ENCODE peak calls at places on chromosomes 13 and 19, in ten cellular contexts. One of them, this sample, is unnamed.

GRCh38 chr13:61086052-61086451 is 329.6 kb downstream of the PCDH20 start:
- DNase-seq in suprapubic skin: no peak
- DNase-seq in endothelial cell of umbilical vein: no peak
- DNase-seq in lower leg skin: no peak
- DNase-seq in upper lobe of left lung: no peak
- DNase-seq in HCT116: no peak
- DNase-seq in Peyer's patch: no peak
- DNase-seq in A549: no peak
- DNase-seq in transverse colon: no peak
- DNase-seq in breast epithelium: no peak
- DNase-seq in this sample: no peak

GRCh38 chr19:35120492-35120891 is 4.9 kb downstream of the FXYD3 start:
- DNase-seq in endothelial cell of umbilical vein: no peak
- DNase-seq in A549: peak; percentile 57
- DNase-seq in HCT116: no peak
- DNase-seq in transverse colon: no peak
- DNase-seq in upper lobe of left lung: no peak
- DNase-seq in lower leg skin: no peak
- DNase-seq in Peyer's patch: peak; percentile 70
- DNase-seq in suprapubic skin: no peak
- DNase-seq in breast epithelium: no peak
- DNase-seq in this sample: peak; percentile 55

GRCh38 chr13:98802548-98802947 is 50.1 kb upstream of the SLC15A1 start:
- DNase-seq in transverse colon: no peak
- DNase-seq in endothelial cell of umbilical vein: no peak
- DNase-seq in A549: no peak
- DNase-seq in HCT116: no peak
- DNase-seq in breast epithelium: no peak
- DNase-seq in lower leg skin: no peak
- DNase-seq in suprapubic skin: no peak
- DNase-seq in upper lobe of left lung: no peak
- DNase-seq in Peyer's patch: peak; percentile 66
- DNase-seq in this sample: no peak

GRCh38 chr19:3073931-3074595 is 11.8 kb upstream of the TLE5 start:
- DNase-seq in transverse colon: peak; percentile 28
- DNase-seq in breast epithelium: no peak
- DNase-seq in upper lobe of left lung: no peak
- DNase-seq in HCT116: no peak
- DNase-seq in suprapubic skin: no peak
- DNase-seq in Peyer's patch: peak; percentile 57
- DNase-seq in lower leg skin: no peak
- DNase-seq in endothelial cell of umbilical vein: no peak
- DNase-seq in A549: no peak
- DNase-seq in this sample: no peak

GRCh38 chr13:51793570-51794273 is 10.2 kb downstream of the DHRS12 start:
- DNase-seq in lower leg skin: no peak
- DNase-seq in breast epithelium: no peak
- DNase-seq in transverse colon: no peak
- DNase-seq in suprapubic skin: peak; percentile 43
- DNase-seq in A549: peak; percentile 53
- DNase-seq in upper lobe of left lung: no peak
- DNase-seq in HCT116: peak; percentile 55
- DNase-seq in Peyer's patch: peak; percentile 77
- DNase-seq in endothelial cell of umbilical vein: peak; percentile 66
- DNase-seq in this sample: peak; percentile 21

GRCh38 chr13:24493356-24493755 is 19.2 kb downstream of the PARP4 start:
- DNase-seq in breast epithelium: no peak
- DNase-seq in HCT116: no peak
- DNase-seq in lower leg skin: no peak
- DNase-seq in upper lobe of left lung: no peak
- DNase-seq in suprapubic skin: no peak
- DNase-seq in transverse colon: no peak
- DNase-seq in Peyer's patch: no peak
- DNase-seq in A549: no peak
- DNase-seq in endothelial cell of umbilical vein: no peak
- DNase-seq in this sample: no peak

GRCh38 chr19:49316284-49316683 is 8.7 kb downstream of the SLC6A16 start:
- DNase-seq in breast epithelium: no peak
- DNase-seq in HCT116: no peak
- DNase-seq in transverse colon: no peak
- DNase-seq in endothelial cell of umbilical vein: no peak
- DNase-seq in upper lobe of left lung: no peak
- DNase-seq in suprapubic skin: no peak
- DNase-seq in lower leg skin: no peak
- DNase-seq in A549: no peak
- DNase-seq in Peyer's patch: no peak
- DNase-seq in this sample: no peak

GRCh38 chr13:109671919-109672318 is 114.5 kb downstream of the IRS2 start:
- DNase-seq in transverse colon: no peak
- DNase-seq in HCT116: no peak
- DNase-seq in A549: no peak
- DNase-seq in breast epithelium: no peak
- DNase-seq in Peyer's patch: no peak
- DNase-seq in lower leg skin: no peak
- DNase-seq in suprapubic skin: no peak
- DNase-seq in endothelial cell of umbilical vein: no peak
- DNase-seq in upper lobe of left lung: no peak
- DNase-seq in this sample: no peak

GRCh38 chr19:45506991-45507863 is at the start of gene VASP:
- DNase-seq in suprapubic skin: peak; percentile 93
- DNase-seq in breast epithelium: peak; percentile 87
- DNase-seq in transverse colon: peak; percentile 96
- DNase-seq in upper lobe of left lung: peak; percentile 95
- DNase-seq in endothelial cell of umbilical vein: peak; percentile 78
- DNase-seq in lower leg skin: peak; percentile 97
- DNase-seq in A549: peak; percentile 94
- DNase-seq in HCT116: peak; percentile 81
- DNase-seq in Peyer's patch: peak; percentile 98
- DNase-seq in this sample: peak; percentile 67

GRCh38 chr19:45509692-45510015 is 2.4 kb downstream of the VASP start:
- DNase-seq in lower leg skin: no peak
- DNase-seq in A549: no peak
- DNase-seq in endothelial cell of umbilical vein: no peak
- DNase-seq in HCT116: no peak
- DNase-seq in suprapubic skin: no peak
- DNase-seq in breast epithelium: no peak
- DNase-seq in transverse colon: no peak
- DNase-seq in upper lobe of left lung: no peak
- DNase-seq in Peyer's patch: no peak
- DNase-seq in this sample: no peak

GRCh38 chr19:45507864-45508680 is 793 bp downstream of the VASP start:
- DNase-seq in breast epithelium: no peak
- DNase-seq in transverse colon: peak; percentile 79
- DNase-seq in lower leg skin: peak; percentile 91
- DNase-seq in endothelial cell of umbilical vein: peak; percentile 24
- DNase-seq in suprapubic skin: no peak
- DNase-seq in upper lobe of left lung: peak; percentile 84
- DNase-seq in A549: peak; percentile 71
- DNase-seq in HCT116: no peak
- DNase-seq in Peyer's patch: peak; percentile 82
- DNase-seq in this sample: no peak

GRCh38 chr19:45508681-45508930 is 1.3 kb downstream of the VASP start:
- DNase-seq in HCT116: no peak
- DNase-seq in breast epithelium: no peak
- DNase-seq in A549: no peak
- DNase-seq in endothelial cell of umbilical vein: no peak
- DNase-seq in suprapubic skin: no peak
- DNase-seq in Peyer's patch: no peak
- DNase-seq in transverse colon: no peak
- DNase-seq in lower leg skin: no peak
- DNase-seq in upper lobe of left lung: peak; percentile 50
- DNase-seq in this sample: no peak

DNA sequence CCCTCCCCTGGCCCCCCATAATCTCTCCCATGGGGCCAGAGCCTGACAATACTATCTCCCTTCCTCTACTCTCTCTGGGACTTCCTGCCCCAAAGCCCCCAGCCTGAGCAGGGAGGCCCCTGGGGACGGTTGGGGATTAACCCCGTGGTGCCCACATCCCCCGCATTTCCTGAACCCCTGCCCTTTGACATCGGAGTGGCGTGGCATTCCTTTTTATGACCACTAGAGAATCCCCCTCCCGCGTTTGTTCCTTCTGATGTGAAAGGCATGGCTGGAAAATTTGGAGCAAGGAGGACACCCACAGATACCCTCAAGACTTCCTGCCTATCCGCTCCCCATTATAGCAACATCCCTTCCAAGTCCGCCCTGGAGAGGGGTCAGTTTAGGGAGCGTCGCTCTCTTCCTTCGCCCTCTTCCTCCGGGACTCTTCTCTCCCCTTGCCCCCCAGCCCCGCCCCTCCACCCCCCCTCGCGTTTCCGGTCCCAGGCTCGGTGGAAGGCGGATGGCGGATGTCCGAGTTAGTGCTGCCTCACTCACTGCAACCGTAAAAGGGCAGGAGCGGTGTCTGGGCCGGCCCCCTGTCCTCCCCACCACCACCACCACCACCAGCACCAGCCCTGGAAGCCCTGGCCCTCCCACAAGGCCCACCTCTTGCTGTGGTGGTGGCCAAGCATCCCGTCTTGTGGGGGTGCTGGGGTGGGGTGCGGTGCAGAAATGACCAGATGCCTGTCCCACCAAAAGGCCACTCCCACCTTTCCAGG is 1.8 kb downstream of the VASP start:
- DNase-seq in breast epithelium: peak; percentile 77
- DNase-seq in lower leg skin: peak; percentile 95
- DNase-seq in HCT116: no peak
- DNase-seq in suprapubic skin: no peak
- DNase-seq in transverse colon: peak; percentile 86
- DNase-seq in Peyer's patch: peak; percentile 88
- DNase-seq in A549: peak; percentile 81
- DNase-seq in upper lobe of left lung: peak; percentile 90
- DNase-seq in endothelial cell of umbilical vein: peak; percentile 49
- DNase-seq in this sample: peak; percentile 66
- TF ChIP-seq POLR2A in breast epithelium: no peak
- TF ChIP-seq POLR2A in lower leg skin: no peak
- TF ChIP-seq POLR2A in HCT116: no peak
- TF ChIP-seq POLR2A in suprapubic skin: no peak
- TF ChIP-seq POLR2A in transverse colon: peak; percentile 55
- TF ChIP-seq POLR2A in Peyer's patch: peak; percentile 36
- TF ChIP-seq POLR2A in A549: peak; percentile 12
- TF ChIP-seq POLR2A in upper lobe of left lung: no peak
- TF ChIP-seq POLR2A in endothelial cell of umbilical vein: peak; percentile 15
- TF ChIP-seq POLR2A in this sample: peak; percentile 8

GRCh38 chr13:77150651-77151050 is 123.7 kb upstream of the FBXL3 start:
- DNase-seq in A549: no peak
- DNase-seq in lower leg skin: no peak
- DNase-seq in transverse colon: no peak
- DNase-seq in HCT116: no peak
- DNase-seq in Peyer's patch: no peak
- DNase-seq in breast epithelium: no peak
- DNase-seq in upper lobe of left lung: no peak
- DNase-seq in suprapubic skin: no peak
- DNase-seq in endothelial cell of umbilical vein: no peak
- DNase-seq in this sample: no peak
- TF ChIP-seq POLR2A in A549: no peak
- TF ChIP-seq POLR2A in lower leg skin: no peak
- TF ChIP-seq POLR2A in transverse colon: no peak
- TF ChIP-seq POLR2A in HCT116: no peak
- TF ChIP-seq POLR2A in Peyer's patch: no peak
- TF ChIP-seq POLR2A in breast epithelium: no peak
- TF ChIP-seq POLR2A in upper lobe of left lung: no peak
- TF ChIP-seq POLR2A in suprapubic skin: no peak
- TF ChIP-seq POLR2A in endothelial cell of umbilical vein: no peak
- TF ChIP-seq POLR2A in this sample: no peak

GRCh38 chr19:18340237-18340989 is at the start of gene PGPEP1:
- DNase-seq in suprapubic skin: no peak
- DNase-seq in upper lobe of left lung: peak; percentile 97
- DNase-seq in HCT116: no peak
- DNase-seq in lower leg skin: peak; percentile 89
- DNase-seq in breast epithelium: peak; percentile 69
- DNase-seq in endothelial cell of umbilical vein: peak; percentile 65
- DNase-seq in Peyer's patch: peak; percentile 84
- DNase-seq in A549: peak; percentile 38
- DNase-seq in transverse colon: peak; percentile 83
- DNase-seq in this sample: peak; percentile 68

GRCh38 chr19:18340990-18341868 is 831 bp downstream of the PGPEP1 start:
- DNase-seq in Peyer's patch: peak; percentile 84
- DNase-seq in suprapubic skin: peak; percentile 77
- DNase-seq in A549: no peak
- DNase-seq in endothelial cell of umbilical vein: peak; percentile 25
- DNase-seq in breast epithelium: peak; percentile 57
- DNase-seq in transverse colon: peak; percentile 78
- DNase-seq in lower leg skin: peak; percentile 91
- DNase-seq in upper lobe of left lung: peak; percentile 89
- DNase-seq in HCT116: no peak
- DNase-seq in this sample: peak; percentile 82

GRCh38 chr19:18339703-18340102 is 695 bp upstream of the PGPEP1 start:
- DNase-seq in HCT116: no peak
- DNase-seq in upper lobe of left lung: no peak
- DNase-seq in suprapubic skin: no peak
- DNase-seq in Peyer's patch: no peak
- DNase-seq in endothelial cell of umbilical vein: no peak
- DNase-seq in breast epithelium: no peak
- DNase-seq in transverse colon: no peak
- DNase-seq in lower leg skin: no peak
- DNase-seq in A549: peak; percentile 50
- DNase-seq in this sample: peak; percentile 42

GRCh38 chr19:18344546-18344945 is 4.1 kb downstream of the PGPEP1 start:
- DNase-seq in upper lobe of left lung: no peak
- DNase-seq in endothelial cell of umbilical vein: no peak
- DNase-seq in transverse colon: no peak
- DNase-seq in lower leg skin: no peak
- DNase-seq in A549: no peak
- DNase-seq in Peyer's patch: no peak
- DNase-seq in HCT116: no peak
- DNase-seq in suprapubic skin: no peak
- DNase-seq in breast epithelium: no peak
- DNase-seq in this sample: no peak

DNA sequence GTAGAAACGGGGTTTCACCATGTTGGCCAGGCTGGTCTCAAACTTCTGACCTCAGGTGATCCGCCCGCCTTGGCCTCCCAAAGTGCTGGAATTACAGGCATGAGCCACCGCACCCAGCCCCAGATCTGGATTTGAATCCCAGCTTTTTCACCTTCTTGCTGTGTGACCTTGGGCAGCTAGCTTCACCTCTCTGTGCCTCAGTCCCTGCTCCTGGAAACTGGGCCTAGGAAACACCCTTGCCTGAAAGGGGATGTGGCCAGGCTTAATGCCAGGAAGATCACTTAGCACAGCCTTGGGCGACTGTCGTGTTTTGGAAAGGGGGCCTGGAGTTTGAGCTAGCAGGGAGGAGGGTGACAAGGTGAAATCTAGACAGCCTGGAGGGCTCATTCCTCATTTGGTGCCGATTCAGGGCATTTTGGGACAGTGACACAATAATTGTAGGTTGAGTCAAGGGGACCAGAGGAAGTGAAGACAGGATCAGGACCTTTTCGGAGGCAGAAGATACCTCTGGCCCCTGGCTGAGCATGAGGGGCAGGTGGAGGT is 1.8 kb downstream of the PGPEP1 start:
- DNase-seq in endothelial cell of umbilical vein: no peak
- DNase-seq in breast epithelium: no peak
- DNase-seq in HCT116: no peak
- DNase-seq in transverse colon: no peak
- DNase-seq in lower leg skin: no peak
- DNase-seq in Peyer's patch: no peak
- DNase-seq in upper lobe of left lung: no peak
- DNase-seq in A549: no peak
- DNase-seq in suprapubic skin: no peak
- DNase-seq in this sample: no peak
- TF ChIP-seq POLR2A in endothelial cell of umbilical vein: no peak
- TF ChIP-seq POLR2A in breast epithelium: no peak
- TF ChIP-seq POLR2A in HCT116: no peak
- TF ChIP-seq POLR2A in transverse colon: no peak
- TF ChIP-seq POLR2A in lower leg skin: no peak
- TF ChIP-seq POLR2A in Peyer's patch: no peak
- TF ChIP-seq POLR2A in upper lobe of left lung: no peak
- TF ChIP-seq POLR2A in A549: no peak
- TF ChIP-seq POLR2A in suprapubic skin: no peak
- TF ChIP-seq POLR2A in this sample: no peak

DNA sequence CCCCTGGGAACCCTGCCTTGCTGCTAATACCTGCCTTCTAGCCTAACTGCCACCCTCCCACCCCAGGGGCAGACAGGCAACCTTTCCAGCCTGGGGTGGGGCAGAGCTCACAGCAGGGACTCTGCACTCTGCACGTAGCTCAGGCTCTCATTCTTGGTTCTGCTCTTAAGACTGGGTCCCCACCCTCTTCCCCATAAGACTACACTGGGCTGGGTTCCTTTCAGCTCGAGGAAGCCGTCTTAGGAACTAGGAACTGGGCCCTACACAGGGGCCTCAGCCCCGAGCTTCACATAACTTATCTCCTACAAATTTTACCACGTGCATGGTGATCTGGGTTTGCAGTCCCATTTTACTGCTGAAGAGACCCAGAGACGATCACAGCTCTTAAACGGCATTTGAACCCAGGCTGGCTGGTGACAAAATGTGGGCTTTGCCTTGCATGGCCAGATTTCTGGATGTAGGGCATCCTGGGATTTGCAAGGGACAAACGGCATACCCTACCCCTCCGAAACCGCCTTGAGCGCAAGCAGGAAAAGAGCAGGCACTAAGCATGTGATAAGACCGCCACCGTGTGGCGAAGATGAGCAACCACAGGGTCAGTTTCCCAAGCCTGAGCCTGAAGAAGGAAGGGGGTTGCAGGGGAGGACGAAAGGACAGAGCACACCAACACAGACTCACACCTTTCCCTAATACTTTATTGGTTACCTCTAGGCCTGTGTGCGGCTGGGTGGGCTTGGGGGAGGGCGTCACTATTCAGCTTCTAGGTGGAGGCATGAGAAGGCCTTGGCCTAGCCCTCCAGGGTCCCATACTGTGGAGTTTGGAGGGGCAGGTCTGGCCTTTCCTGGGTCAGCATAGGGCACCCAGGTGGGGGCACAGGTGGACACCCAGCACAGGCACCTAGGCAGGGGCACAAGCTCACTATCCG is 5.1 kb downstream of the JUNB start:
- DNase-seq in suprapubic skin: peak; percentile 87
- DNase-seq in endothelial cell of umbilical vein: peak; percentile 80
- DNase-seq in upper lobe of left lung: no peak
- DNase-seq in transverse colon: peak; percentile 85
- DNase-seq in Peyer's patch: peak; percentile 87
- DNase-seq in lower leg skin: peak; percentile 94
- DNase-seq in breast epithelium: no peak
- DNase-seq in HCT116: no peak
- DNase-seq in A549: peak; percentile 86
- DNase-seq in this sample: no peak
- TF ChIP-seq POLR2A in suprapubic skin: no peak
- TF ChIP-seq POLR2A in endothelial cell of umbilical vein: no peak
- TF ChIP-seq POLR2A in upper lobe of left lung: no peak
- TF ChIP-seq POLR2A in transverse colon: peak; percentile 72
- TF ChIP-seq POLR2A in Peyer's patch: peak; percentile 71
- TF ChIP-seq POLR2A in lower leg skin: no peak
- TF ChIP-seq POLR2A in breast epithelium: peak; percentile 26
- TF ChIP-seq POLR2A in HCT116: peak; percentile 0
- TF ChIP-seq POLR2A in A549: no peak
- TF ChIP-seq POLR2A in this sample: no peak

This sample was measured in H54.